ENCODE peak calls at places on chromosomes 11 and 22, in ten cellular contexts. E is MCF 10A, Z is HFFc6, B is heart right ventricle, H is Calu3, K is progenitor cell of endocrine pancreas, S is GM20000, U is mammary epithelial cell, Q is brain microvascular endothelial cell, A is spleen. P is an unnamed sample.

GRCh38 chr22:26550498-26551033 is 38.3 kb upstream of the TFIP11 start:
- DNase-seq in H (no peak), A (no peak), Q (peak; percentile 87), B (peak; percentile 67), S (no peak), U (no peak), Z (peak; percentile 89), K (no peak), E (no peak), P (no peak)

GRCh38 chr11:65558002-65558784 is at the start of gene LTBP3:
- DNase-seq in Q (peak; percentile 69), A (peak; percentile 89), E (peak; percentile 87), B (peak; percentile 84), S (peak; percentile 84), H (peak; percentile 81), U (peak; percentile 77), K (peak; percentile 47), Z (peak; percentile 55), P (no peak)

GRCh38 chr11:60954421-60954820 is 2.4 kb upstream of the SLC15A3 start:
- DNase-seq in H (no peak), S (peak; percentile 56), U (no peak), Q (no peak), A (peak; percentile 83), E (no peak), K (no peak), Z (no peak), B (no peak), P (no peak)

GRCh38 chr11:26964335-26964734 is 29.6 kb upstream of the FIBIN start:
- DNase-seq in U (no peak), S (no peak), Z (no peak), H (no peak), Q (no peak), E (no peak), B (no peak), A (no peak), K (no peak), P (no peak)

GRCh38 chr11:34916810-34917780 is 677 bp downstream of the PDHX start:
- DNase-seq in E (peak; percentile 57), S (peak; percentile 16), H (no peak), Z (no peak), Q (peak; percentile 35), A (no peak), K (no peak), B (no peak), U (peak; percentile 3), P (peak; percentile 51)

GRCh38 chr22:19879651-19879995 is 24.9 kb upstream of the GNB1L start:
- DNase-seq in A (peak; percentile 53), B (no peak), Z (no peak), Q (no peak), E (no peak), S (no peak), H (no peak), U (no peak), K (no peak), P (no peak)

GRCh38 chr11:63804259-63804658 is 9.0 kb upstream of the SPINDOC start:
- DNase-seq in U (peak; percentile 68), A (no peak), S (no peak), E (peak; percentile 38), Z (no peak), K (no peak), B (no peak), H (peak; percentile 56), Q (no peak), P (peak; percentile 69)

GRCh38 chr11:8685820-8686219 is 3.2 kb downstream of the RPL27A start:
- DNase-seq in Q (no peak), U (no peak), A (no peak), K (no peak), E (no peak), B (no peak), S (no peak), H (no peak), Z (no peak), P (no peak)

GRCh38 chr11:41382927-41383326 is 76.5 kb downstream of the LRRC4C start:
- DNase-seq in S (no peak), Z (no peak), B (no peak), K (no peak), H (no peak), U (peak; percentile 23), Q (peak; percentile 18), E (peak; percentile 14), A (no peak), P (peak; percentile 22)

GRCh38 chr11:35847473-35847872 is 96.4 kb upstream of the LDLRAD3 start:
- DNase-seq in S (no peak), B (no peak), E (no peak), Q (no peak), A (no peak), H (no peak), Z (no peak), U (no peak), K (no peak), P (no peak)

GRCh38 chr11:116798368-116798767 is 6.7 kb upstream of the APOA5 start:
- DNase-seq in Q (no peak), E (no peak), A (no peak), S (no peak), H (no peak), U (no peak), K (no peak), B (no peak), Z (no peak), P (no peak)

GRCh38 chr22:46974631-46975585 is 212.5 kb downstream of the TBC1D22A start:
- DNase-seq in Z (no peak), H (no peak), S (no peak), E (no peak), A (no peak), B (no peak), U (no peak), K (no peak), Q (no peak), P (no peak)

GRCh38 chr11:132158091-132158490 is 787.7 kb downstream of the NTM start:
- DNase-seq in K (no peak), E (peak; percentile 1), Q (no peak), A (no peak), Z (peak; percentile 6), B (no peak), U (peak; percentile 30), S (peak; percentile 14), H (no peak), P (peak; percentile 45)

GRCh38 chr22:42992092-42992491 is 22.9 kb downstream of the PACSIN2 start:
- DNase-seq in A (no peak), E (no peak), Q (no peak), U (no peak), Z (no peak), B (no peak), K (no peak), S (no peak), H (no peak), P (no peak)

GRCh38 chr22:32822188-32822877 is 20.8 kb downstream of the TIMP3 start:
- DNase-seq in K (no peak), B (no peak), U (no peak), A (no peak), Z (no peak), Q (no peak), H (no peak), E (no peak), S (no peak), P (no peak)

GRCh38 chr22:32820131-32820882 is 18.8 kb downstream of the TIMP3 start:
- DNase-seq in Q (no peak), E (no peak), A (no peak), B (no peak), S (no peak), U (peak; percentile 66), K (no peak), Z (peak; percentile 41), H (no peak), P (peak; percentile 96)

GRCh38 chr22:32824531-32825315 is 23.2 kb downstream of the TIMP3 start:
- DNase-seq in H (no peak), E (no peak), Z (no peak), A (no peak), Q (no peak), B (no peak), S (no peak), K (no peak), U (no peak), P (no peak)

GRCh38 chr22:32826537-32826936 is 25.0 kb downstream of the TIMP3 start:
- DNase-seq in H (no peak), Q (no peak), U (no peak), S (no peak), Z (no peak), A (no peak), B (no peak), K (no peak), E (no peak), P (no peak)

DNA sequence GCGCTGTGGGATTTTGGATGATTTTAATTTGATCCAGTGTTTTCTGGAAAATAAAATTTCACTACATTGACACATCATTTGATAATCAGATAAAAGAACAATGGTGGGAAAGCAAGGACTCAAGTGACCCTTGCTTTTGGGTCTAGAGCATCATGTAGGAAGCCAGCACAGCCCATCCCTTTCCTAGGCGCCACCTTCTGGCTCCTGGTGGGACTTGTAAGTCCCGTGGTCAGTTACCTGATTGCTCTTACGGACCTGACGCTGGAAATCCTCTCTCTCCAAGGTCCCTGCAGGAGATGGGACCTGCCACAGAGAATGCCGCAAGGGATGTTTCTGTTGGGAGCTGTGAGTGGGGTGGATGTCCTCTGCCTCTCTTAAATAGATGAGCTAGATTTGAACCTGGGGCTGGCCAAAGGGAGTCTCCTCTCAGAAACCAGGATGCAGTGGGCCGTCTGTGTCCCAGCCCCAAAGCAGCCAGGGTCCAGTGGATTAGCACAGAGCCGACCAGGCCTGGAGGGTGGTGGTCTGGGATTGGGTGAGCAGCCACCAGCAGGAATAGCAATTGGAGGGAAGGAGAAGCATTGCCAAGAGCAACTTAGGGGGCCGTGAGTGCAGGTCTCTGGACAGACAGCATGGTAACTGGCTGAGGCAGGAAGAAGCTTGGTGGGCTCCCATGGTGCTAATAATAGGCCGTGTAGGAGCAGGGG is 21.7 kb downstream of the TIMP3 start:
- DNase-seq in U (no peak), Z (no peak), E (peak; percentile 40), S (no peak), H (peak; percentile 69), B (no peak), A (no peak), K (peak; percentile 37), Q (no peak), P (no peak)
- TF ChIP-seq CTCF in U (peak; percentile 40), Z (peak; percentile 70), E (peak; percentile 41), S (peak; percentile 61), H (peak; percentile 48), B (no peak), A (no peak), K (peak; percentile 73), Q (peak; percentile 77), P (peak; percentile 55)

GRCh38 chr11:92678212-92678611 is 291.2 kb upstream of the MTNR1B start:
- DNase-seq in Z (no peak), K (no peak), A (no peak), U (no peak), Q (no peak), B (no peak), H (no peak), S (no peak), E (no peak), P (no peak)
- TF ChIP-seq CTCF in Z (no peak), K (no peak), A (no peak), U (no peak), Q (no peak), B (no peak), H (no peak), S (no peak), E (no peak), P (no peak)

GRCh38 chr22:32661296-32661695 is 140.2 kb upstream of the TIMP3 start:
- DNase-seq in K (no peak), E (no peak), Z (peak; percentile 85), H (peak; percentile 55), B (peak; percentile 35), Q (peak; percentile 89), S (no peak), U (peak; percentile 85), A (no peak), P (peak; percentile 67)
- TF ChIP-seq CTCF in K (no peak), E (no peak), Z (no peak), H (no peak), B (no peak), Q (no peak), S (no peak), U (no peak), A (no peak), P (no peak)

GRCh38 chr11:110367571-110367970 is 62.2 kb upstream of the FDX1 start:
- DNase-seq in S (no peak), E (no peak), Q (no peak), H (no peak), A (no peak), B (no peak), U (no peak), K (no peak), Z (no peak), P (no peak)
- TF ChIP-seq CTCF in S (no peak), E (peak; percentile 12), Q (no peak), H (no peak), A (no peak), B (no peak), U (peak; percentile 9), K (no peak), Z (peak; percentile 59), P (peak; percentile 61)